ENCODE peak calls at places on chromosomes 11 and 22, in eight cellular contexts. One of them, this sample, is unnamed.

GRCh38 chr11:76236092-76237026 is 30.1 kb upstream of the WNT11 start:
- DNase-seq in keratinocyte: no peak
- DNase-seq in IMR-90: peak; percentile 33
- DNase-seq in upper lobe of right lung: peak; percentile 84
- DNase-seq in dorsolateral prefrontal cortex: peak; percentile 65
- DNase-seq in cardiac fibroblast: peak; percentile 57
- DNase-seq in psoas muscle: no peak
- DNase-seq in A549: peak; percentile 81
- DNase-seq in this sample: no peak

GRCh38 chr22:44375451-44375850 is 62.7 kb upstream of the SHISAL1 start:
- DNase-seq in A549: no peak
- DNase-seq in upper lobe of right lung: no peak
- DNase-seq in dorsolateral prefrontal cortex: no peak
- DNase-seq in psoas muscle: no peak
- DNase-seq in keratinocyte: no peak
- DNase-seq in cardiac fibroblast: no peak
- DNase-seq in IMR-90: no peak
- DNase-seq in this sample: no peak

GRCh38 chr11:44005956-44006355 is 41.8 kb upstream of the ACCSL start:
- DNase-seq in cardiac fibroblast: no peak
- DNase-seq in dorsolateral prefrontal cortex: no peak
- DNase-seq in keratinocyte: no peak
- DNase-seq in upper lobe of right lung: no peak
- DNase-seq in IMR-90: no peak
- DNase-seq in A549: no peak
- DNase-seq in psoas muscle: no peak
- DNase-seq in this sample: no peak

GRCh38 chr22:44395116-44396005 is 82.6 kb upstream of the SHISAL1 start:
- DNase-seq in dorsolateral prefrontal cortex: peak; percentile 29
- DNase-seq in keratinocyte: no peak
- DNase-seq in A549: no peak
- DNase-seq in psoas muscle: peak; percentile 44
- DNase-seq in upper lobe of right lung: peak; percentile 57
- DNase-seq in IMR-90: no peak
- DNase-seq in cardiac fibroblast: no peak
- DNase-seq in this sample: no peak

GRCh38 chr11:117670443-117670842 is 126.6 kb downstream of the DSCAML1 start:
- DNase-seq in keratinocyte: no peak
- DNase-seq in upper lobe of right lung: no peak
- DNase-seq in psoas muscle: no peak
- DNase-seq in A549: no peak
- DNase-seq in dorsolateral prefrontal cortex: peak; percentile 48
- DNase-seq in IMR-90: no peak
- DNase-seq in cardiac fibroblast: no peak
- DNase-seq in this sample: no peak

GRCh38 chr11:130383363-130384168 is 44.8 kb downstream of the ADAMTS8 start:
- DNase-seq in cardiac fibroblast: peak; percentile 67
- DNase-seq in A549: no peak
- DNase-seq in keratinocyte: no peak
- DNase-seq in dorsolateral prefrontal cortex: no peak
- DNase-seq in psoas muscle: peak; percentile 84
- DNase-seq in IMR-90: peak; percentile 100
- DNase-seq in upper lobe of right lung: no peak
- DNase-seq in this sample: no peak

GRCh38 chr11:70915158-70915795 is 337.1 kb downstream of the SHANK2 start:
- DNase-seq in IMR-90: no peak
- DNase-seq in dorsolateral prefrontal cortex: peak; percentile 42
- DNase-seq in keratinocyte: no peak
- DNase-seq in cardiac fibroblast: no peak
- DNase-seq in psoas muscle: no peak
- DNase-seq in upper lobe of right lung: peak; percentile 22
- DNase-seq in A549: no peak
- DNase-seq in this sample: no peak

GRCh38 chr11:24163146-24163545 is 333.7 kb upstream of the LUZP2 start:
- DNase-seq in keratinocyte: no peak
- DNase-seq in A549: no peak
- DNase-seq in psoas muscle: no peak
- DNase-seq in cardiac fibroblast: no peak
- DNase-seq in upper lobe of right lung: no peak
- DNase-seq in dorsolateral prefrontal cortex: no peak
- DNase-seq in IMR-90: peak; percentile 15
- DNase-seq in this sample: no peak

GRCh38 chr11:15967166-15967565 is 389.2 kb downstream of the SOX6 start:
- DNase-seq in cardiac fibroblast: peak; percentile 76
- DNase-seq in A549: peak; percentile 80
- DNase-seq in upper lobe of right lung: no peak
- DNase-seq in psoas muscle: no peak
- DNase-seq in dorsolateral prefrontal cortex: no peak
- DNase-seq in keratinocyte: peak; percentile 33
- DNase-seq in IMR-90: no peak
- DNase-seq in this sample: no peak

GRCh38 chr11:61691378-61692156 is 11.4 kb downstream of the DAGLA start:
- DNase-seq in dorsolateral prefrontal cortex: no peak
- DNase-seq in keratinocyte: no peak
- DNase-seq in IMR-90: no peak
- DNase-seq in A549: no peak
- DNase-seq in upper lobe of right lung: no peak
- DNase-seq in cardiac fibroblast: no peak
- DNase-seq in psoas muscle: no peak
- DNase-seq in this sample: no peak

GRCh38 chr22:17629646-17630045 is 1.1 kb upstream of the ATP6V1E1 start:
- DNase-seq in IMR-90: no peak
- DNase-seq in cardiac fibroblast: no peak
- DNase-seq in dorsolateral prefrontal cortex: no peak
- DNase-seq in psoas muscle: no peak
- DNase-seq in keratinocyte: no peak
- DNase-seq in A549: no peak
- DNase-seq in upper lobe of right lung: peak; percentile 34
- DNase-seq in this sample: no peak

GRCh38 chr22:37555029-37555428 is 5.3 kb upstream of the CDC42EP1 start:
- DNase-seq in IMR-90: no peak
- DNase-seq in cardiac fibroblast: no peak
- DNase-seq in A549: no peak
- DNase-seq in upper lobe of right lung: no peak
- DNase-seq in psoas muscle: no peak
- DNase-seq in dorsolateral prefrontal cortex: no peak
- DNase-seq in keratinocyte: no peak
- DNase-seq in this sample: no peak

GRCh38 chr11:86230196-86230813 is 14.2 kb upstream of the EED start:
- DNase-seq in A549: no peak
- DNase-seq in dorsolateral prefrontal cortex: no peak
- DNase-seq in keratinocyte: no peak
- DNase-seq in IMR-90: no peak
- DNase-seq in upper lobe of right lung: no peak
- DNase-seq in cardiac fibroblast: no peak
- DNase-seq in psoas muscle: no peak
- DNase-seq in this sample: no peak

GRCh38 chr11:75103380-75104026 is 6.8 kb upstream of the OR2AT4 start:
- DNase-seq in psoas muscle: no peak
- DNase-seq in cardiac fibroblast: peak; percentile 26
- DNase-seq in dorsolateral prefrontal cortex: no peak
- DNase-seq in IMR-90: peak; percentile 86
- DNase-seq in A549: no peak
- DNase-seq in upper lobe of right lung: no peak
- DNase-seq in keratinocyte: no peak
- DNase-seq in this sample: no peak

GRCh38 chr11:12280838-12281565 is 96.4 kb upstream of the PARVA start:
- DNase-seq in cardiac fibroblast: no peak
- DNase-seq in dorsolateral prefrontal cortex: no peak
- DNase-seq in IMR-90: peak; percentile 65
- DNase-seq in A549: no peak
- DNase-seq in keratinocyte: no peak
- DNase-seq in upper lobe of right lung: no peak
- DNase-seq in psoas muscle: no peak
- DNase-seq in this sample: no peak

GRCh38 chr11:22923561-22923960 is 63.3 kb upstream of the CCDC179 start:
- DNase-seq in IMR-90: no peak
- DNase-seq in psoas muscle: no peak
- DNase-seq in cardiac fibroblast: no peak
- DNase-seq in upper lobe of right lung: no peak
- DNase-seq in keratinocyte: no peak
- DNase-seq in A549: no peak
- DNase-seq in dorsolateral prefrontal cortex: no peak
- DNase-seq in this sample: no peak

GRCh38 chr11:22930816-22931594 is 70.7 kb upstream of the CCDC179 start:
- DNase-seq in upper lobe of right lung: no peak
- DNase-seq in dorsolateral prefrontal cortex: no peak
- DNase-seq in psoas muscle: no peak
- DNase-seq in keratinocyte: no peak
- DNase-seq in A549: no peak
- DNase-seq in cardiac fibroblast: no peak
- DNase-seq in IMR-90: peak; percentile 16
- DNase-seq in this sample: no peak

GRCh38 chr11:22927793-22928192 is 67.5 kb upstream of the CCDC179 start:
- DNase-seq in upper lobe of right lung: no peak
- DNase-seq in A549: no peak
- DNase-seq in cardiac fibroblast: no peak
- DNase-seq in IMR-90: no peak
- DNase-seq in psoas muscle: no peak
- DNase-seq in dorsolateral prefrontal cortex: no peak
- DNase-seq in keratinocyte: no peak
- DNase-seq in this sample: no peak

GRCh38 chr11:22926341-22926740 is 66.1 kb upstream of the CCDC179 start:
- DNase-seq in IMR-90: no peak
- DNase-seq in upper lobe of right lung: no peak
- DNase-seq in cardiac fibroblast: no peak
- DNase-seq in A549: no peak
- DNase-seq in keratinocyte: no peak
- DNase-seq in dorsolateral prefrontal cortex: no peak
- DNase-seq in psoas muscle: no peak
- DNase-seq in this sample: no peak

GRCh38 chr11:22928207-22928917 is 68.1 kb upstream of the CCDC179 start:
- DNase-seq in dorsolateral prefrontal cortex: no peak
- DNase-seq in psoas muscle: no peak
- DNase-seq in A549: peak; percentile 4
- DNase-seq in cardiac fibroblast: no peak
- DNase-seq in IMR-90: no peak
- DNase-seq in keratinocyte: no peak
- DNase-seq in upper lobe of right lung: no peak
- DNase-seq in this sample: no peak
- TF ChIP-seq CTCF in dorsolateral prefrontal cortex: no peak
- TF ChIP-seq CTCF in psoas muscle: no peak
- TF ChIP-seq CTCF in A549: no peak
- TF ChIP-seq CTCF in cardiac fibroblast: peak; percentile 18
- TF ChIP-seq CTCF in IMR-90: no peak
- TF ChIP-seq CTCF in keratinocyte: no peak
- TF ChIP-seq CTCF in upper lobe of right lung: peak; percentile 11
- TF ChIP-seq CTCF in this sample: no peak

GRCh38 chr11:3880724-3881123 is 25.3 kb downstream of the STIM1 start:
- DNase-seq in dorsolateral prefrontal cortex: no peak
- DNase-seq in A549: peak; percentile 25
- DNase-seq in upper lobe of right lung: no peak
- DNase-seq in psoas muscle: no peak
- DNase-seq in cardiac fibroblast: no peak
- DNase-seq in keratinocyte: no peak
- DNase-seq in IMR-90: peak; percentile 58
- DNase-seq in this sample: no peak

GRCh38 chr11:3879967-3880542 is 24.6 kb downstream of the STIM1 start:
- DNase-seq in upper lobe of right lung: no peak
- DNase-seq in IMR-90: no peak
- DNase-seq in dorsolateral prefrontal cortex: no peak
- DNase-seq in keratinocyte: no peak
- DNase-seq in A549: peak; percentile 57
- DNase-seq in cardiac fibroblast: no peak
- DNase-seq in psoas muscle: no peak
- DNase-seq in this sample: no peak

GRCh38 chr11:3885855-3886254 is 30.4 kb downstream of the STIM1 start:
- DNase-seq in dorsolateral prefrontal cortex: no peak
- DNase-seq in A549: no peak
- DNase-seq in upper lobe of right lung: no peak
- DNase-seq in keratinocyte: no peak
- DNase-seq in psoas muscle: no peak
- DNase-seq in cardiac fibroblast: no peak
- DNase-seq in IMR-90: no peak
- DNase-seq in this sample: no peak

GRCh38 chr11:3879216-3879966 is 23.9 kb downstream of the STIM1 start:
- DNase-seq in upper lobe of right lung: no peak
- DNase-seq in keratinocyte: no peak
- DNase-seq in cardiac fibroblast: no peak
- DNase-seq in psoas muscle: no peak
- DNase-seq in A549: no peak
- DNase-seq in IMR-90: no peak
- DNase-seq in dorsolateral prefrontal cortex: no peak
- DNase-seq in this sample: no peak

GRCh38 chr11:3882671-3883070 is 27.2 kb downstream of the STIM1 start:
- DNase-seq in upper lobe of right lung: no peak
- DNase-seq in dorsolateral prefrontal cortex: no peak
- DNase-seq in keratinocyte: no peak
- DNase-seq in IMR-90: no peak
- DNase-seq in A549: no peak
- DNase-seq in cardiac fibroblast: no peak
- DNase-seq in psoas muscle: no peak
- DNase-seq in this sample: no peak
- TF ChIP-seq CTCF in upper lobe of right lung: no peak
- TF ChIP-seq CTCF in dorsolateral prefrontal cortex: no peak
- TF ChIP-seq CTCF in keratinocyte: no peak
- TF ChIP-seq CTCF in IMR-90: no peak
- TF ChIP-seq CTCF in A549: no peak
- TF ChIP-seq CTCF in cardiac fibroblast: no peak
- TF ChIP-seq CTCF in psoas muscle: no peak
- TF ChIP-seq CTCF in this sample: no peak

GRCh38 chr11:65479184-65480145 is 19.4 kb upstream of the MALAT1 start:
- DNase-seq in psoas muscle: peak; percentile 82
- DNase-seq in cardiac fibroblast: peak; percentile 95
- DNase-seq in keratinocyte: no peak
- DNase-seq in IMR-90: peak; percentile 95
- DNase-seq in dorsolateral prefrontal cortex: no peak
- DNase-seq in A549: peak; percentile 86
- DNase-seq in upper lobe of right lung: peak; percentile 45
- DNase-seq in this sample: no peak
- TF ChIP-seq CTCF in psoas muscle: peak; percentile 41
- TF ChIP-seq CTCF in cardiac fibroblast: peak; percentile 62
- TF ChIP-seq CTCF in keratinocyte: peak; percentile 63
- TF ChIP-seq CTCF in IMR-90: peak; percentile 61
- TF ChIP-seq CTCF in dorsolateral prefrontal cortex: peak; percentile 47
- TF ChIP-seq CTCF in A549: peak; percentile 57
- TF ChIP-seq CTCF in upper lobe of right lung: peak; percentile 40
- TF ChIP-seq CTCF in this sample: no peak

DNA sequence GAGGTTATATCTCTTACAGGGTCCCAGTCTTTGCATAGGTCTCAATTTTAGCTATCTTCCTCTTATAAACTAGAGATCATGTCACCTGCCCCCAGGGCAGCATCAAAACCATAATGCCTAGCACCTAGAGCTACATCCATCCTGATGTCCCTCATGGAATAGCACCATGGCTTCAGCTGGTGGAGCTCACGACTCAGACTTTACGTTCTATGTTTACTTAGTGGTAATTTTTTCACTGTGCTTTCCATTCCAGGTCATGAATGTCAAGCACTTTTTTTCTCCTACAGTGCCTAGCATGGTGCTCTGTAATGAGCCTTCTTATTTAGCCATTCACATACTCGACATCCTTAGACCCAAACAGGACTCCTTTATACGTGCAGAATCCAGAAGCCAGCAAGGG is 58.4 kb downstream of the RPUSD4 start:
- DNase-seq in dorsolateral prefrontal cortex: no peak
- DNase-seq in upper lobe of right lung: no peak
- DNase-seq in keratinocyte: no peak
- DNase-seq in cardiac fibroblast: no peak
- DNase-seq in IMR-90: no peak
- DNase-seq in psoas muscle: no peak
- DNase-seq in A549: no peak
- DNase-seq in this sample: no peak
- TF ChIP-seq CTCF in dorsolateral prefrontal cortex: no peak
- TF ChIP-seq CTCF in upper lobe of right lung: no peak
- TF ChIP-seq CTCF in keratinocyte: no peak
- TF ChIP-seq CTCF in cardiac fibroblast: no peak
- TF ChIP-seq CTCF in IMR-90: no peak
- TF ChIP-seq CTCF in psoas muscle: no peak
- TF ChIP-seq CTCF in A549: no peak
- TF ChIP-seq CTCF in this sample: no peak

This sample was measured in endothelial cell.